ENCODE peak calls at places on chromosomes 5 and 9, in ten cellular contexts. Q, L, K, H, O, B, E, V, P and N are unnamed samples.

GRCh38 chr5:171893290-171893890 is 107.8 kb downstream of the SMIM23 start:
- DNase-seq in Q (no peak), L (peak; percentile 12), K (peak; percentile 82), H (no peak), O (no peak), B (no peak), E (peak; percentile 4), V (peak; percentile 55), P (no peak), N (peak; percentile 64)

GRCh38 chr5:127353761-127354160 is 63.2 kb downstream of the MEGF10 start:
- DNase-seq in Q (no peak), L (no peak), K (no peak), H (no peak), O (no peak), B (no peak), E (no peak), V (no peak), P (no peak), N (no peak)

GRCh38 chr9:129383005-129383414 is 204.9 kb upstream of the IER5L start:
- DNase-seq in Q (peak; percentile 92), L (no peak), K (no peak), H (peak; percentile 28), O (peak; percentile 90), B (peak; percentile 53), E (peak; percentile 77), V (peak; percentile 7), P (no peak), N (no peak)

GRCh38 chr9:79610019-79610760 is 38.4 kb downstream of the TLE4 start:
- DNase-seq in Q (no peak), L (peak; percentile 13), K (peak; percentile 14), H (no peak), O (no peak), B (no peak), E (no peak), V (no peak), P (peak; percentile 58), N (no peak)

GRCh38 chr9:11931109-11931508 is 762.1 kb upstream of the TYRP1 start:
- DNase-seq in Q (no peak), L (no peak), K (peak; percentile 39), H (no peak), O (no peak), B (no peak), E (peak; percentile 51), V (peak; percentile 6), P (no peak), N (peak; percentile 50)

GRCh38 chr9:109918359-109919163 is 138.6 kb downstream of the PALM2AKAP2 start:
- DNase-seq in Q (no peak), L (no peak), K (peak; percentile 41), H (no peak), O (no peak), B (no peak), E (no peak), V (no peak), P (no peak), N (no peak)

GRCh38 chr5:41402845-41403244 is 107.6 kb downstream of the PLCXD3 start:
- DNase-seq in Q (no peak), L (no peak), K (no peak), H (no peak), O (no peak), B (no peak), E (no peak), V (no peak), P (no peak), N (no peak)

GRCh38 chr5:86861514-86861913 is 243.8 kb downstream of the COX7C start:
- DNase-seq in Q (no peak), L (no peak), K (no peak), H (peak; percentile 10), O (no peak), B (no peak), E (no peak), V (no peak), P (peak; percentile 64), N (no peak)

GRCh38 chr5:50666261-50667078 is at the start of gene PARP8:
- DNase-seq in Q (peak; percentile 26), L (peak; percentile 89), K (peak; percentile 61), H (peak; percentile 58), O (peak; percentile 45), B (peak; percentile 45), E (peak; percentile 15), V (peak; percentile 65), P (peak; percentile 86), N (peak; percentile 60)

GRCh38 chr5:109387408-109387974 is 22.3 kb downstream of the PJA2 start:
- DNase-seq in Q (no peak), L (no peak), K (no peak), H (no peak), O (no peak), B (no peak), E (peak; percentile 57), V (no peak), P (no peak), N (no peak)

GRCh38 chr9:114314256-114314867 is 8.5 kb upstream of the ORM1 start:
- DNase-seq in Q (no peak), L (no peak), K (no peak), H (no peak), O (no peak), B (no peak), E (peak; percentile 58), V (no peak), P (no peak), N (no peak)

GRCh38 chr5:140868721-140869554 is at the start of gene PCDHA11:
- DNase-seq in Q (no peak), L (peak; percentile 30), K (peak; percentile 10), H (no peak), O (no peak), B (no peak), E (peak; percentile 29), V (peak; percentile 7), P (peak; percentile 63), N (no peak)
- TF ChIP-seq CTCF in Q (no peak), L (no peak), K (peak; percentile 20), H (no peak), O (no peak), B (peak; percentile 16), E (peak; percentile 36), V (no peak), P (peak; percentile 57), N (no peak)

DNA sequence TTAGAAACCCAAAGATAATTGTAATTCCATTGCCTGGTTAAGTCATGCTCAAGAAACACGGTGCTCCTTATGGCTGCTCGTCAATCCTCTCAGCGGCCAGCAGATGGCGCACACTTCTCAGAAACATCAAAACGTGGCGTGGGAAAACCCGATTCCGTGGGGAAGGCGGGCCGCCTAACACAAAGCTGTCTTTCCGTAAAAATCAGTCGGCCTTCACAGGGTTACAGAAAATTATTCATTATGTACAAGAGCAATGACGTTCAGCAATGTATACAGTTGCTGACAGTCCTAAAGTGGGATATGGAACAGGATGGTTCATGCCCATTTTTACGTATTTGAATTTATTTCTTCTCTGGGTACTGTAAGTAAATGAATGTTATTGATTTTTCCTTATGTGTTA is 83.5 kb downstream of the PDE4D start:
- DNase-seq in Q (peak; percentile 57), L (peak; percentile 81), K (peak; percentile 86), H (peak; percentile 69), O (peak; percentile 62), B (peak; percentile 68), E (peak; percentile 46), V (peak; percentile 87), P (peak; percentile 72), N (peak; percentile 82)
- H3K4me3 ChIP-seq in Q (no peak overlapping the region), L (peak overlapping the region; percentile 34), K (no peak overlapping the region), H (no peak overlapping the region), O (peak overlapping the region; percentile 16), B (peak overlapping the region; percentile 31), E (no peak overlapping the region), V (no peak overlapping the region), P (peak overlapping the region; percentile 36), N (peak overlapping the region; percentile 44)

DNA sequence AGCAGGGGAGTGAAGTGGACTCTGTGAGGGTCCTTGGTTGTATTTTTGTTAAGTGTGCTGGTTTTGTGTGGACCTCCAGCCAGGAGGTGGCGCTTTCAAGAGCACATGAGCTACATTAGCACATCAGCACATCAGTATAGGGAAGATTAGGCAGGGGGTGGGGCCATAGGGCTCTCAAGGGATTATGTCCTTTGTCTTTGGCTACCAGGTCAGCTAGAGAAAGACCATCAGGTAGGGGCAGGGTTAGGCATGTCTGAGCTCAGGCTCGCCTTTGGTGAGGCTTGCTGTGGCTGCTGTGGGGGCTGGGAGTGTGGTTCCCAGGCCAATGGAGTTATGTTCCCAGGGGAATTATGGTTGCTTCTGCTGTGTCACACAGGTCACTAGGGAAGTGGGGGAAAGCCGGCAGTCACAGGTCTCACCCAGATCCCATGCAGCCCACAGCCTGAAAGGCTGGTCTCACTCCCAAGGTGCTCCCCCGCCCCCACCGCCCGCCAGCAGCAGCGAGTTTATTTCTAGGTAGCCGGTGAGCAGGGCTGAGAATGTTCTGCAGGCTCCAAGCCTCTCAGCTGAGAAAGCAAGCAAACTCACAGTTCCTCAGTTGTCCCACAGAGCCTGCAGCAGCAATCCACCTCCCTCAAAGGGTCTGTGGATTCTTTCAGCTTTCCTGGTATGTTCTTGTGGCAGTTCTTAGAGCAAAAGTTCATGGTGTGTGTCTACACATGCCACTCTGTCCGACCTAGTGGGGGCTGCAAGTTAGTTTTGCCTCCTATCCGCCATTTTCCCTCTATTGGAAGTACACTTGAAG is 13.7 kb downstream of the OR1J1 start:
- DNase-seq in Q (no peak), L (peak; percentile 64), K (peak; percentile 19), H (no peak), O (no peak), B (no peak), E (no peak), V (peak; percentile 20), P (peak; percentile 29), N (no peak)
- TF ChIP-seq CTCF in Q (no peak), L (peak; percentile 37), K (peak; percentile 22), H (no peak), O (no peak), B (no peak), E (no peak), V (peak; percentile 25), P (no peak), N (no peak)

GRCh38 chr5:139848508-139849100 is 53.0 kb downstream of the PSD2 start:
- DNase-seq in Q (no peak), L (no peak), K (no peak), H (peak; percentile 17), O (peak; percentile 54), B (no peak), E (no peak), V (peak; percentile 60), P (no peak), N (no peak)
- H3K4me3 ChIP-seq in Q (peak overlapping the region; percentile 36), L (no peak overlapping the region), K (peak overlapping the region; percentile 34), H (peak overlapping the region; percentile 70), O (peak overlapping the region; percentile 43), B (peak overlapping the region; percentile 72), E (peak overlapping the region; percentile 26), V (no peak overlapping the region), P (peak overlapping the region; percentile 54), N (peak overlapping the region; percentile 44)

GRCh38 chr9:26244661-26245060 is 566.4 kb upstream of the TUSC1 start:
- DNase-seq in Q (no peak), L (no peak), K (no peak), H (no peak), O (no peak), B (no peak), E (no peak), V (no peak), P (no peak), N (no peak)

GRCh38 chr9:26243722-26244121 is 565.5 kb upstream of the TUSC1 start:
- DNase-seq in Q (no peak), L (no peak), K (peak; percentile 46), H (no peak), O (no peak), B (no peak), E (no peak), V (no peak), P (no peak), N (peak; percentile 27)

GRCh38 chr9:26245072-26245471 is 566.8 kb upstream of the TUSC1 start:
- DNase-seq in Q (no peak), L (no peak), K (no peak), H (no peak), O (no peak), B (no peak), E (no peak), V (no peak), P (no peak), N (no peak)

GRCh38 chr9:26243298-26243697 is 565.1 kb upstream of the TUSC1 start:
- DNase-seq in Q (no peak), L (no peak), K (no peak), H (no peak), O (no peak), B (no peak), E (no peak), V (no peak), P (no peak), N (no peak)
- TF ChIP-seq CTCF in Q (no peak), L (no peak), K (no peak), H (no peak), O (no peak), B (no peak), E (no peak), V (no peak), P (no peak), N (no peak)